ENCODE peak calls at places on chromosomes 6 and 20, in seven cellular contexts. One of them, this sample, is unnamed.

GRCh38 chr6:125888989-125889656 is 67.4 kb upstream of the HINT3 start:
- DNase-seq in PC-3: peak; percentile 69
- DNase-seq in MM.1S: peak; percentile 32
- DNase-seq in OCI-LY7: peak; percentile 8
- DNase-seq in HCT116: peak; percentile 24
- DNase-seq in neural progenitor cell: peak; percentile 74
- DNase-seq in GM23248: peak; percentile 53
- DNase-seq in this sample: peak; percentile 32

GRCh38 chr6:8100159-8100854 is 2.0 kb downstream of the EEF1E1 start:
- DNase-seq in PC-3: no peak
- DNase-seq in MM.1S: no peak
- DNase-seq in OCI-LY7: no peak
- DNase-seq in HCT116: no peak
- DNase-seq in neural progenitor cell: no peak
- DNase-seq in GM23248: no peak
- DNase-seq in this sample: no peak

GRCh38 chr6:36610576-36611336 is 16.6 kb downstream of the SRSF3 start:
- DNase-seq in PC-3: no peak
- DNase-seq in MM.1S: no peak
- DNase-seq in OCI-LY7: no peak
- DNase-seq in HCT116: no peak
- DNase-seq in neural progenitor cell: no peak
- DNase-seq in GM23248: peak; percentile 40
- DNase-seq in this sample: no peak

GRCh38 chr20:49672109-49672681 is 41.5 kb downstream of the B4GALT5 start:
- DNase-seq in PC-3: no peak
- DNase-seq in MM.1S: no peak
- DNase-seq in OCI-LY7: peak; percentile 51
- DNase-seq in HCT116: no peak
- DNase-seq in neural progenitor cell: no peak
- DNase-seq in GM23248: no peak
- DNase-seq in this sample: no peak

GRCh38 chr6:161417712-161418457 is 144.0 kb upstream of the AGPAT4 start:
- DNase-seq in PC-3: peak; percentile 4
- DNase-seq in MM.1S: no peak
- DNase-seq in OCI-LY7: no peak
- DNase-seq in HCT116: no peak
- DNase-seq in neural progenitor cell: peak; percentile 50
- DNase-seq in GM23248: peak; percentile 92
- DNase-seq in this sample: peak; percentile 49

GRCh38 chr6:100796049-100796823 is 84.9 kb downstream of the ASCC3 start:
- DNase-seq in PC-3: peak; percentile 11
- DNase-seq in MM.1S: peak; percentile 84
- DNase-seq in OCI-LY7: peak; percentile 75
- DNase-seq in HCT116: no peak
- DNase-seq in neural progenitor cell: no peak
- DNase-seq in GM23248: no peak
- DNase-seq in this sample: no peak

GRCh38 chr20:10565191-10565921 is 108.4 kb downstream of the JAG1 start:
- DNase-seq in PC-3: peak; percentile 57
- DNase-seq in MM.1S: no peak
- DNase-seq in OCI-LY7: no peak
- DNase-seq in HCT116: no peak
- DNase-seq in neural progenitor cell: no peak
- DNase-seq in GM23248: peak; percentile 82
- DNase-seq in this sample: peak; percentile 66

GRCh38 chr20:1456300-1456699 is 10.3 kb downstream of the NSFL1C start:
- DNase-seq in PC-3: no peak
- DNase-seq in MM.1S: no peak
- DNase-seq in OCI-LY7: no peak
- DNase-seq in HCT116: no peak
- DNase-seq in neural progenitor cell: no peak
- DNase-seq in GM23248: peak; percentile 20
- DNase-seq in this sample: no peak

GRCh38 chr6:13814938-13815575 is 700 bp upstream of the MCUR1 start:
- DNase-seq in PC-3: peak; percentile 33
- DNase-seq in MM.1S: peak; percentile 57
- DNase-seq in OCI-LY7: peak; percentile 76
- DNase-seq in HCT116: no peak
- DNase-seq in neural progenitor cell: no peak
- DNase-seq in GM23248: peak; percentile 23
- DNase-seq in this sample: no peak

GRCh38 chr6:137688230-137688971 is 178.7 kb upstream of the TNFAIP3 start:
- DNase-seq in PC-3: no peak
- DNase-seq in MM.1S: no peak
- DNase-seq in OCI-LY7: no peak
- DNase-seq in HCT116: no peak
- DNase-seq in neural progenitor cell: no peak
- DNase-seq in GM23248: no peak
- DNase-seq in this sample: no peak

GRCh38 chr20:38278150-38278549 is 17.6 kb upstream of the KIAA1755 start:
- DNase-seq in PC-3: no peak
- DNase-seq in MM.1S: no peak
- DNase-seq in OCI-LY7: no peak
- DNase-seq in HCT116: no peak
- DNase-seq in neural progenitor cell: peak; percentile 76
- DNase-seq in GM23248: no peak
- DNase-seq in this sample: no peak

GRCh38 chr20:49659096-49659495 is 54.6 kb downstream of the B4GALT5 start:
- DNase-seq in PC-3: no peak
- DNase-seq in MM.1S: no peak
- DNase-seq in OCI-LY7: no peak
- DNase-seq in HCT116: no peak
- DNase-seq in neural progenitor cell: peak; percentile 80
- DNase-seq in GM23248: no peak
- DNase-seq in this sample: no peak

DNA sequence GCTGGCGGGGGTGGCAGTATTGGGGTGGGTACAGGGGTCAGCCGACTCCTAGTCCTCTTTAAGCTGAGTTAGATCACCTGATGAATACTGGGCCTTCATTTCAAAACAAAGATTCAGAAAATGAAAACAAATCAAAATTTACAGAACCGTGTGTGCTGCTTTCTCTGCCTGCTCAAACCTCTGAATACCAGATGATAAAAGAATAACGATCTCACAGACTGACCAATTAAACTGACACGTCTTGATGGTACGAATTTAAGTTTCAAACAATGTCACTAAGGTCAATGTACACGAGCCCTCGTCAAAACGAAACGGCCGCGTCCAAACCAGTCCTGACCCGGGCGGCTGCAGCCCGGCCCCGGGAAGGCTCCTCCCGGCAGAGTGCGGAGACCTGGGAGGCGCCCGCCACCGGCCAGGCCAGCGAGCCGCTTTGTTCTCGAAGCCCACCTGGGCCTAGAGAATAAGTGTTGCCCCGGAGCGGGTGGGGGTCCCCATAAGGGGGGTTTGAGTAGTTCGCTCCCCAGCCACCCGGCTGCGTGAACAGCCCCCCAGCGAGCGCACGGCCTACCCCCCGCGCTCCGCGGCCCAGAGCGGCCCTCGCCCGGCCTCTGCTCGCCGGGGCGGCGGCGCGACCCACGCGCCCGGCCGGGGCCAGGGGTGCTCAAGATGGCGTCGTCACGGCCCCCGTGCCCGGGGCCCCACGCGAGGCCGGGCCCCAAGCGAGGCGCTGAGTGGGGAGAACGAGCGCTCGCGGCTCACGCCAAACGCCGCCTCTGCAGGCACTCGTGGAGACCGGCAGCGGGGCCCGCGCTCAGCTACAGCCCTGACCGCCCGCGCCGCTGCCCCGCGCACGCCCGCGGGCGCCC is 709 bp downstream of the PSMA7 start:
- DNase-seq in PC-3: no peak
- DNase-seq in MM.1S: peak; percentile 11
- DNase-seq in OCI-LY7: peak; percentile 28
- DNase-seq in HCT116: no peak
- DNase-seq in neural progenitor cell: peak; percentile 61
- DNase-seq in GM23248: peak; percentile 47
- DNase-seq in this sample: peak; percentile 40
- TF ChIP-seq EZH2phosphoT487 in PC-3: no peak
- TF ChIP-seq EZH2phosphoT487 in MM.1S: no peak
- TF ChIP-seq EZH2phosphoT487 in OCI-LY7: no peak
- TF ChIP-seq EZH2phosphoT487 in HCT116: no peak
- TF ChIP-seq EZH2phosphoT487 in neural progenitor cell: no peak
- TF ChIP-seq EZH2phosphoT487 in GM23248: no peak
- TF ChIP-seq EZH2phosphoT487 in this sample: no peak

DNA sequence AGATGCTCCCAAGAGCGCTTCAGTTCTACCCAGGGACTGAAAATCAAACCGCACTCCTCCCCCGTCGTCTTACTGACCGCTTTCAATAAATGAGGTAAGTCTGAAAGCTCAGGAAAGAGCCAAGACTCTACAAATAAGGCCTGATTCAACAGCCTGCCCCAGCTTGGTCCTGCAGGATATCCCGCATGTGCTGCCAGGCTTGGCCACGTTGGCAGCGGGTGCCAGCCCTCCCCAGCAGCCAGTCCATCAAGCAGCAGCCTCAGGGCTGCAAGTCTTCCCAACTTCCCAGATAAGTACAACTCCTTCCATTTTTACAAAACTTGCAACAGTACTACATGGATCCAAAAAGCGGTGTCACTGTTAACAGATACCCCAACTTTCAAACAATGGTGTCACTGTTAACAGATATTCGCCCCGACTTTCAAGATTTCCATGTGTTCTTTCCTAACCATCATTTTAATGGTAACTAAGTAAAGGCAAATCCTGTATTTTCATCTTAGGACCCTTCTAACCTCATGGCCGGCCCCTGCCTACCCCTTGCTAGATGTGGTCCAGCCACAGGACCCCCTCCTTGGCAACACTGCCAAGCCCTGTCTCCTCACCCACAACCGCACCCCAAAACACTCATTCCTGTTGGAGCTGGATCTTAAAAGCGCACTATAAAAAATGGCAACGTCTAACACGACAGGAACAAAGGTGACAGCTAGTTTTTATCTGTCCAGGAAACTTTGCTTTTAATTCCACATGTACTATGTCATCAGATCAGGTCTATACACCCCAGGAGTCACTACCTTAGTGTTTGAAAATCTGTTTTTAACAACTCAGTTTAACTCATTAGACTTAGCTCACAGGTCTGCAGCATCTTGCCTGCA is 28.0 kb downstream of the DIDO1 start:
- DNase-seq in PC-3: no peak
- DNase-seq in MM.1S: no peak
- DNase-seq in OCI-LY7: no peak
- DNase-seq in HCT116: no peak
- DNase-seq in neural progenitor cell: no peak
- DNase-seq in GM23248: peak; percentile 14
- DNase-seq in this sample: no peak
- H3K36me3 ChIP-seq in PC-3: peaks cover 40% of the 10 kb centered on the region
- H3K36me3 ChIP-seq in MM.1S: peaks cover 12% of the 10 kb centered on the region
- H3K36me3 ChIP-seq in OCI-LY7: peaks cover 73% of the 10 kb centered on the region
- H3K36me3 ChIP-seq in HCT116: peaks cover 37% of the 10 kb centered on the region
- H3K36me3 ChIP-seq in neural progenitor cell: no peaks in the 10 kb centered on the region
- H3K36me3 ChIP-seq in GM23248: peaks cover 34% of the 10 kb centered on the region
- H3K36me3 ChIP-seq in this sample: no peaks in the 10 kb centered on the region

GRCh38 chr20:5949943-5950270 is 426 bp downstream of the TRMT6 start:
- DNase-seq in PC-3: no peak
- DNase-seq in MM.1S: no peak
- DNase-seq in OCI-LY7: no peak
- DNase-seq in HCT116: no peak
- DNase-seq in neural progenitor cell: no peak
- DNase-seq in GM23248: no peak
- DNase-seq in this sample: no peak

GRCh38 chr20:5950271-5951031 is at the start of the genes MCM8 and TRMT6:
- DNase-seq in PC-3: peak; percentile 99
- DNase-seq in MM.1S: peak; percentile 98
- DNase-seq in OCI-LY7: peak; percentile 99
- DNase-seq in HCT116: peak; percentile 95
- DNase-seq in neural progenitor cell: peak; percentile 98
- DNase-seq in GM23248: peak; percentile 99
- DNase-seq in this sample: peak; percentile 96

GRCh38 chr20:5947276-5947675 is 3.1 kb downstream of the TRMT6 start:
- DNase-seq in PC-3: peak; percentile 80
- DNase-seq in MM.1S: no peak
- DNase-seq in OCI-LY7: no peak
- DNase-seq in HCT116: no peak
- DNase-seq in neural progenitor cell: no peak
- DNase-seq in GM23248: peak; percentile 52
- DNase-seq in this sample: no peak

GRCh38 chr20:5945963-5946362 is 4.4 kb downstream of the TRMT6 start:
- DNase-seq in PC-3: peak; percentile 89
- DNase-seq in MM.1S: no peak
- DNase-seq in OCI-LY7: no peak
- DNase-seq in HCT116: no peak
- DNase-seq in neural progenitor cell: no peak
- DNase-seq in GM23248: peak; percentile 79
- DNase-seq in this sample: no peak
- TF ChIP-seq EZH2phosphoT487 in PC-3: no peak
- TF ChIP-seq EZH2phosphoT487 in MM.1S: no peak
- TF ChIP-seq EZH2phosphoT487 in OCI-LY7: no peak
- TF ChIP-seq EZH2phosphoT487 in HCT116: no peak
- TF ChIP-seq EZH2phosphoT487 in neural progenitor cell: no peak
- TF ChIP-seq EZH2phosphoT487 in GM23248: no peak
- TF ChIP-seq EZH2phosphoT487 in this sample: no peak

GRCh38 chr20:34526466-34526865 is 10.2 kb downstream of the DYNLRB1 start:
- DNase-seq in PC-3: no peak
- DNase-seq in MM.1S: no peak
- DNase-seq in OCI-LY7: no peak
- DNase-seq in HCT116: no peak
- DNase-seq in neural progenitor cell: no peak
- DNase-seq in GM23248: peak; percentile 17
- DNase-seq in this sample: no peak

GRCh38 chr20:34525342-34525708 is 9.1 kb downstream of the DYNLRB1 start:
- DNase-seq in PC-3: no peak
- DNase-seq in MM.1S: no peak
- DNase-seq in OCI-LY7: no peak
- DNase-seq in HCT116: no peak
- DNase-seq in neural progenitor cell: no peak
- DNase-seq in GM23248: no peak
- DNase-seq in this sample: no peak

GRCh38 chr20:34527016-34527415 is 10.8 kb downstream of the DYNLRB1 start:
- DNase-seq in PC-3: no peak
- DNase-seq in MM.1S: no peak
- DNase-seq in OCI-LY7: no peak
- DNase-seq in HCT116: no peak
- DNase-seq in neural progenitor cell: no peak
- DNase-seq in GM23248: no peak
- DNase-seq in this sample: no peak

GRCh38 chr20:34524426-34524825 is 8.2 kb downstream of the DYNLRB1 start:
- DNase-seq in PC-3: no peak
- DNase-seq in MM.1S: no peak
- DNase-seq in OCI-LY7: no peak
- DNase-seq in HCT116: no peak
- DNase-seq in neural progenitor cell: no peak
- DNase-seq in GM23248: no peak
- DNase-seq in this sample: no peak

DNA sequence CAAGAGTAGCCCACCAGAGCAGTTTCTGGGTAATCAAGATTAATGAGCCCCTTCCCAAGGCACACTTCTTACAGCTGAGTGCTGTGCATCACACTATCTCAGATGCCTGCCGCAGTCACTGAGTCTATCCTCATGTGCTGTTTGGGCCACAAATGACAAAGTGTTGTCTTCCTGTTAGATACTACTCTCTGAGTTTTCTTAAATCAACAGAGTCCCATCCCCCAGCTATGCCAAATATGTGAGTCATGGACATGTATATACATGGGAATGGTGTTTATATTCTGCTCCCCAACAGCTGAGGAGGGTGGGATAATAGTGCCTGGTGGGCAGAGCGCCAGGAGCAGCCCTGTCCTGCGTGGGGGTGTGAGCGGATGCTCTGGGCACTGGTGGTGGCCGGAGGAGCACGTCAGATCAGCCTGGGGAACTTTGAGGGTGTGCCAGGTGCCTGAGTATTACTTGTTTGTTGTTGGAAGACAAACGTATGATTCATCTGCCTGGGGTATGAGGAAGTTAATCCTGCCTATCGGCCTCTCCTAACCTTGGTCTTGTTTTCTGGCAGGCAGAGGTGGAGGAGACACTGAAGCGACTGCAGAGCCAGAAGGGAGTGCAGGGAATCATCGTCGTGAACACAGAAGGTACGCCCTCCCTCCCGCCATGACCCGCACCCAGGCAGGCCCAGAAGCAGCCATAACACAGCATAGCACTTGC is 9.6 kb downstream of the DYNLRB1 start:
- DNase-seq in PC-3: peak; percentile 100
- DNase-seq in MM.1S: no peak
- DNase-seq in OCI-LY7: no peak
- DNase-seq in HCT116: peak; percentile 93
- DNase-seq in neural progenitor cell: no peak
- DNase-seq in GM23248: peak; percentile 99
- DNase-seq in this sample: peak; percentile 91
- H3K36me3 ChIP-seq in PC-3: peaks cover 30% of the 10 kb centered on the region
- H3K36me3 ChIP-seq in MM.1S: peaks cover 11% of the 10 kb centered on the region
- H3K36me3 ChIP-seq in OCI-LY7: peaks cover 37% of the 10 kb centered on the region
- H3K36me3 ChIP-seq in HCT116: peaks cover 10% of the 10 kb centered on the region
- H3K36me3 ChIP-seq in neural progenitor cell: no peaks in the 10 kb centered on the region
- H3K36me3 ChIP-seq in GM23248: peaks cover 33% of the 10 kb centered on the region
- H3K36me3 ChIP-seq in this sample: no peaks in the 10 kb centered on the region

This sample was measured in hepatocyte.